ENCODE peak calls at places on chromosomes 6 and 20, in six cellular contexts. One of them, this sample, is unnamed. For H3K4me1 and H3K9me3, the result is how much of the 10 kb centered on the place peaks cover.

GRCh38 chr6:92114091-92114490 is 1305.3 kb downstream of the EPHA7 start:
- DNase-seq in lower lobe of right lung: no peak
- DNase-seq in body of pancreas: no peak
- DNase-seq in pancreas: no peak
- DNase-seq in psoas muscle: no peak
- DNase-seq in heart left ventricle: no peak
- DNase-seq in this sample: no peak

GRCh38 chr6:136985502-136985901 is 59.3 kb downstream of the IL20RA start:
- DNase-seq in pancreas: no peak
- DNase-seq in heart left ventricle: no peak
- DNase-seq in lower lobe of right lung: no peak
- DNase-seq in psoas muscle: no peak
- DNase-seq in body of pancreas: no peak
- DNase-seq in this sample: no peak

GRCh38 chr6:7604003-7604402 is 14.0 kb downstream of the SNRNP48 start:
- DNase-seq in heart left ventricle: peak
- DNase-seq in psoas muscle: no peak
- DNase-seq in lower lobe of right lung: no peak
- DNase-seq in body of pancreas: no peak
- DNase-seq in pancreas: no peak
- DNase-seq in this sample: peak

GRCh38 chr6:39835856-39836442 is 43.8 kb downstream of the DAAM2 start:
- DNase-seq in body of pancreas: no peak
- DNase-seq in heart left ventricle: no peak
- DNase-seq in pancreas: no peak
- DNase-seq in lower lobe of right lung: no peak
- DNase-seq in psoas muscle: no peak
- DNase-seq in this sample: no peak

GRCh38 chr6:142568857-142569597 is 267.2 kb downstream of the ADGRG6 start:
- DNase-seq in psoas muscle: no peak
- DNase-seq in lower lobe of right lung: no peak
- DNase-seq in pancreas: no peak
- DNase-seq in heart left ventricle: no peak
- DNase-seq in body of pancreas: no peak
- DNase-seq in this sample: no peak

GRCh38 chr20:40564997-40565680 is 123.9 kb downstream of the MAFB start:
- DNase-seq in pancreas: no peak
- DNase-seq in heart left ventricle: no peak
- DNase-seq in psoas muscle: no peak
- DNase-seq in body of pancreas: no peak
- DNase-seq in lower lobe of right lung: no peak
- DNase-seq in this sample: no peak

GRCh38 chr6:34131326-34132081 is 14.4 kb downstream of the GRM4 start:
- DNase-seq in pancreas: no peak
- DNase-seq in psoas muscle: no peak
- DNase-seq in body of pancreas: no peak
- DNase-seq in heart left ventricle: no peak
- DNase-seq in lower lobe of right lung: no peak
- DNase-seq in this sample: no peak

GRCh38 chr20:52899221-52899620 is 72.9 kb upstream of the TSHZ2 start:
- DNase-seq in lower lobe of right lung: no peak
- DNase-seq in body of pancreas: no peak
- DNase-seq in pancreas: no peak
- DNase-seq in heart left ventricle: no peak
- DNase-seq in psoas muscle: no peak
- DNase-seq in this sample: no peak

GRCh38 chr6:136471372-136471771 is 78.8 kb downstream of the MAP7 start:
- DNase-seq in psoas muscle: no peak
- DNase-seq in heart left ventricle: no peak
- DNase-seq in pancreas: no peak
- DNase-seq in lower lobe of right lung: no peak
- DNase-seq in body of pancreas: no peak
- DNase-seq in this sample: no peak

GRCh38 chr20:44324343-44324742 is 12.5 kb upstream of the R3HDML start:
- DNase-seq in heart left ventricle: no peak
- DNase-seq in lower lobe of right lung: no peak
- DNase-seq in pancreas: no peak
- DNase-seq in psoas muscle: no peak
- DNase-seq in body of pancreas: no peak
- DNase-seq in this sample: no peak

GRCh38 chr20:51512645-51513044 is 29.9 kb downstream of the NFATC2 start:
- DNase-seq in body of pancreas: no peak
- DNase-seq in pancreas: no peak
- DNase-seq in psoas muscle: no peak
- DNase-seq in lower lobe of right lung: no peak
- DNase-seq in heart left ventricle: no peak
- DNase-seq in this sample: no peak

GRCh38 chr6:141313986-141314385 is 818.7 kb upstream of the GJE1 start:
- DNase-seq in lower lobe of right lung: no peak
- DNase-seq in body of pancreas: no peak
- DNase-seq in psoas muscle: no peak
- DNase-seq in pancreas: no peak
- DNase-seq in heart left ventricle: no peak
- DNase-seq in this sample: no peak

GRCh38 chr6:5772634-5773230 is 234.0 kb downstream of the NRN1 start:
- DNase-seq in psoas muscle: no peak
- DNase-seq in heart left ventricle: no peak
- DNase-seq in pancreas: no peak
- DNase-seq in lower lobe of right lung: no peak
- DNase-seq in body of pancreas: no peak
- DNase-seq in this sample: no peak

GRCh38 chr6:128570439-128571063 is 50.2 kb upstream of the PTPRK start:
- DNase-seq in psoas muscle: no peak
- DNase-seq in pancreas: no peak
- DNase-seq in lower lobe of right lung: no peak
- DNase-seq in body of pancreas: no peak
- DNase-seq in heart left ventricle: no peak
- DNase-seq in this sample: no peak

GRCh38 chr6:136149311-136149710 is 100.8 kb downstream of the MTFR2 start:
- DNase-seq in lower lobe of right lung: no peak
- DNase-seq in heart left ventricle: no peak
- DNase-seq in body of pancreas: no peak
- DNase-seq in psoas muscle: no peak
- DNase-seq in pancreas: no peak
- DNase-seq in this sample: no peak

GRCh38 chr6:69584913-69585729 is 211.7 kb downstream of the LMBRD1 start:
- DNase-seq in body of pancreas: no peak
- DNase-seq in psoas muscle: no peak
- DNase-seq in heart left ventricle: no peak
- DNase-seq in pancreas: no peak
- DNase-seq in lower lobe of right lung: no peak
- DNase-seq in this sample: no peak

GRCh38 chr20:22582960-22583772 is 1.2 kb downstream of the FOXA2 start:
- DNase-seq in pancreas: peak
- DNase-seq in body of pancreas: peak
- DNase-seq in psoas muscle: no peak
- DNase-seq in heart left ventricle: no peak
- DNase-seq in lower lobe of right lung: peak
- DNase-seq in this sample: no peak

GRCh38 chr20:62715201-62715600 is 6.6 kb downstream of the NTSR1 start:
- DNase-seq in body of pancreas: no peak
- DNase-seq in heart left ventricle: no peak
- DNase-seq in lower lobe of right lung: no peak
- DNase-seq in pancreas: no peak
- DNase-seq in psoas muscle: no peak
- DNase-seq in this sample: no peak

GRCh38 chr6:69907981-69908498 is 41.7 kb downstream of the COL19A1 start:
- DNase-seq in psoas muscle: no peak
- DNase-seq in pancreas: no peak
- DNase-seq in body of pancreas: no peak
- DNase-seq in lower lobe of right lung: no peak
- DNase-seq in heart left ventricle: no peak
- DNase-seq in this sample: no peak

GRCh38 chr6:44453146-44453545 is 65.6 kb downstream of the CDC5L start:
- DNase-seq in lower lobe of right lung: no peak
- DNase-seq in psoas muscle: no peak
- DNase-seq in body of pancreas: no peak
- DNase-seq in heart left ventricle: no peak
- DNase-seq in pancreas: no peak
- DNase-seq in this sample: no peak

GRCh38 chr20:14337400-14338171 is at the start of gene FLRT3:
- DNase-seq in pancreas: peak
- DNase-seq in psoas muscle: peak
- DNase-seq in heart left ventricle: peak
- DNase-seq in lower lobe of right lung: peak
- DNase-seq in body of pancreas: peak
- DNase-seq in this sample: peak

GRCh38 chr6:24872769-24873168 is 63.0 kb downstream of the RIPOR2 start:
- DNase-seq in psoas muscle: no peak
- DNase-seq in body of pancreas: no peak
- DNase-seq in lower lobe of right lung: no peak
- DNase-seq in pancreas: no peak
- DNase-seq in heart left ventricle: no peak
- DNase-seq in this sample: no peak

GRCh38 chr6:24874776-24875175 is 61.0 kb downstream of the RIPOR2 start:
- DNase-seq in body of pancreas: no peak
- DNase-seq in pancreas: no peak
- DNase-seq in heart left ventricle: no peak
- DNase-seq in psoas muscle: no peak
- DNase-seq in lower lobe of right lung: no peak
- DNase-seq in this sample: no peak

GRCh38 chr6:24876496-24877465 is 59.0 kb downstream of the RIPOR2 start:
- DNase-seq in heart left ventricle: no peak
- DNase-seq in pancreas: no peak
- DNase-seq in psoas muscle: no peak
- DNase-seq in body of pancreas: no peak
- DNase-seq in lower lobe of right lung: no peak
- DNase-seq in this sample: no peak

GRCh38 chr6:24879351-24879750 is 56.4 kb downstream of the RIPOR2 start:
- DNase-seq in heart left ventricle: no peak
- DNase-seq in body of pancreas: no peak
- DNase-seq in psoas muscle: no peak
- DNase-seq in lower lobe of right lung: no peak
- DNase-seq in pancreas: no peak
- DNase-seq in this sample: no peak

DNA sequence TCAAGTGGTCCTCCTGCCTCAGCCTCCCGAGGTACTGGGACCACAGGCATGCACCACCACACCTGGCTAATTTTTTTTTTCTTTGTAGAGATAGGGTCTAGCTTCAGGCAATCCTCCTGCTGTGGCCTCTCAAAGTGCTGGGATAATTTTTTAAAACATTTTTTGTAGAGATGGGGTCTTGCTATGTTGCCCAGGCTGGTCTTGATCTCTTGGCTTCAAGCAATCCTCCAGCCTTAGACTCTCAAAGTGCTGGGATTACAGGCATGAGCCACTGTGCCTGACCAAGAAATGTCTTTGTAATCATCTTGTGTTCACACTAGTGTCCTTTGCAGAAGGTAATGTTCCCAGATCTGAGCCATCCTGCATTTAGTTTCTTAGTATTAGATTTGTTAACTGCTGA is 61.6 kb downstream of the RIPOR2 start:
- DNase-seq in body of pancreas: no peak
- DNase-seq in heart left ventricle: no peak
- DNase-seq in pancreas: no peak
- DNase-seq in lower lobe of right lung: no peak
- DNase-seq in psoas muscle: no peak
- DNase-seq in this sample: no peak
- H3K4me1 ChIP-seq in body of pancreas: under half
- H3K4me1 ChIP-seq in heart left ventricle: under half
- H3K4me1 ChIP-seq in pancreas: under half
- H3K4me1 ChIP-seq in lower lobe of right lung: under half
- H3K4me1 ChIP-seq in psoas muscle: under half
- H3K4me1 ChIP-seq in this sample: under half

GRCh38 chr6:56173228-56173627 is 74.2 kb downstream of the COL21A1 start:
- DNase-seq in body of pancreas: no peak
- DNase-seq in heart left ventricle: no peak
- DNase-seq in pancreas: no peak
- DNase-seq in psoas muscle: no peak
- DNase-seq in lower lobe of right lung: no peak
- DNase-seq in this sample: no peak
- H3K9me3 ChIP-seq in body of pancreas: under half
- H3K9me3 ChIP-seq in heart left ventricle: under half
- H3K9me3 ChIP-seq in pancreas: under half
- H3K9me3 ChIP-seq in psoas muscle: under half
- H3K9me3 ChIP-seq in lower lobe of right lung: under half
- H3K9me3 ChIP-seq in this sample: half or more

GRCh38 chr20:47359533-47360206 is 3.2 kb upstream of the ZMYND8 start:
- DNase-seq in lower lobe of right lung: no peak
- DNase-seq in psoas muscle: no peak
- DNase-seq in body of pancreas: no peak
- DNase-seq in pancreas: no peak
- DNase-seq in heart left ventricle: no peak
- DNase-seq in this sample: no peak

GRCh38 chr20:47361268-47361665 is 4.8 kb upstream of the ZMYND8 start:
- DNase-seq in psoas muscle: no peak
- DNase-seq in heart left ventricle: no peak
- DNase-seq in pancreas: no peak
- DNase-seq in lower lobe of right lung: no peak
- DNase-seq in body of pancreas: no peak
- DNase-seq in this sample: no peak

GRCh38 chr20:47360207-47360488 is 3.6 kb upstream of the ZMYND8 start:
- DNase-seq in lower lobe of right lung: no peak
- DNase-seq in pancreas: peak
- DNase-seq in body of pancreas: peak
- DNase-seq in psoas muscle: no peak
- DNase-seq in heart left ventricle: no peak
- DNase-seq in this sample: no peak

GRCh38 chr20:47358672-47359532 is 2.4 kb upstream of the ZMYND8 start:
- DNase-seq in pancreas: peak
- DNase-seq in body of pancreas: peak
- DNase-seq in lower lobe of right lung: peak
- DNase-seq in heart left ventricle: peak
- DNase-seq in psoas muscle: peak
- DNase-seq in this sample: peak

DNA sequence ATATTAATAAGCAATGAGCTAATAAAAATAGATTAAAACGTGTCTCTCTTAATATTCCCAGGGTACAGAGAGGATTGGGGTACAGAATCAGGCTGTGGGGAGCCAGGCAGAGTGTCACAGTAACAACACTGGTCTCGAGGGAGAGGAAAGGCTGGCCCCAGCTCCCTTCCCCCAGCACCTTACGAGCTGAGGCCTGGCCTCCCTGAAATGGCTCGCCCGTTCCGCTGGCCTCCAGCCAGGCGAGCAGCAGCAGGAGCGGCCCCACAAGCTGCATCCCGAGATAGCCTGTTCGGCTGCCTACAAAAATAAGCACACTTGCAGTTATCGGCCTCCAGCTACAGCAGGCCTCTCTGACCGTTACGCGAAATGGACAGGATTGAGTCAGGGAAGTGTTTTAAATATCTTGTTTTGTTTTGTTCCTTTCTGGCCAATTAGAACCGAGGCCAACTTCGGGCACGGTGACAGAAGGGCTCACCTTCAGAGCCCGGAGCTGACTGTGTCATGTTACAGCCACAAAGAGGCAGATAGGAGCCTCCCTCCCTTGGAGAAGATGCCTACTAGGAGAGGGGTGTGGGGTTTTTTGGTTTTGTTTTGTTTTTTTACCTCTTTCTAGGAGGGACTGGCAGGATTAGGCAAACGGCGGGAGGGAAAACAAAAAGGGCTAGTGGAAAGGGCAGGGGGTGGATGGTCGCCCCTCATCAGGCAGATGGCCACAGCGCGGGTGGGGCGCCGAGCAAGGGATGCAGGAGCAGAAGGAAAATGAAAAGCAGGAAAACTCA is 4.2 kb upstream of the ZMYND8 start:
- DNase-seq in pancreas: peak
- DNase-seq in psoas muscle: peak
- DNase-seq in heart left ventricle: peak
- DNase-seq in body of pancreas: peak
- DNase-seq in lower lobe of right lung: peak
- DNase-seq in this sample: peak
- H3K27ac ChIP-seq in pancreas: peak
- H3K27ac ChIP-seq in psoas muscle: peak
- H3K27ac ChIP-seq in heart left ventricle: peak
- H3K27ac ChIP-seq in body of pancreas: peak
- H3K27ac ChIP-seq in lower lobe of right lung: peak
- H3K27ac ChIP-seq in this sample: peak

GRCh38 chr20:17298751-17299150 is 71.9 kb downstream of the PCSK2 start:
- DNase-seq in body of pancreas: no peak
- DNase-seq in lower lobe of right lung: no peak
- DNase-seq in heart left ventricle: no peak
- DNase-seq in psoas muscle: no peak
- DNase-seq in pancreas: no peak
- DNase-seq in this sample: no peak
- H3K4me1 ChIP-seq in body of pancreas: under half
- H3K4me1 ChIP-seq in lower lobe of right lung: under half
- H3K4me1 ChIP-seq in heart left ventricle: under half
- H3K4me1 ChIP-seq in psoas muscle: under half
- H3K4me1 ChIP-seq in pancreas: under half
- H3K4me1 ChIP-seq in this sample: under half

This sample was measured in left ventricle myocardium inferior.